ENCODE peak calls at places on chromosomes 11 and 22, in four cellular contexts. M, G, H and C are unnamed samples.
A peak's percentile ranks its signal among the peaks of the same experiment; 100 is the strongest.

GRCh38 chr11:70306586-70307033 is 36.1 kb downstream of the PPFIA1 start:
- DNase-seq in M (no peak), G (no peak), H (peak; percentile 26), C (no peak)

GRCh38 chr11:93654266-93654665 is 7.2 kb upstream of the CEP295 start:
- DNase-seq in M (no peak), G (no peak), H (no peak), C (no peak)

GRCh38 chr11:97641988-97642387 is 1252.2 kb downstream of the JRKL start:
- DNase-seq in M (no peak), G (no peak), H (no peak), C (no peak)

GRCh38 chr22:50416996-50417395 is 57.8 kb downstream of the SBF1 start:
- DNase-seq in M (no peak), G (no peak), H (no peak), C (no peak)

GRCh38 chr11:107624983-107625779 is 34.2 kb downstream of the ELMOD1 start:
- DNase-seq in M (no peak), G (no peak), H (no peak), C (no peak)

GRCh38 chr11:105609341-105609781 is 512 bp upstream of the GRIA4 start:
- DNase-seq in M (no peak), G (peak; percentile 63), H (peak; percentile 56), C (peak; percentile 30)

GRCh38 chr11:35367491-35367890 is 51.9 kb downstream of the SLC1A2 start:
- DNase-seq in M (no peak), G (peak; percentile 94), H (peak; percentile 56), C (peak; percentile 82)

GRCh38 chr22:36594569-36594968 is 65.6 kb upstream of the EIF3D start:
- DNase-seq in M (no peak), G (no peak), H (no peak), C (no peak)

GRCh38 chr11:44363116-44363515 is 53.2 kb upstream of the ALX4 start:
- DNase-seq in M (no peak), G (no peak), H (no peak), C (no peak)

GRCh38 chr11:1197431-1197885 is 25.4 kb upstream of the MUC5B start:
- DNase-seq in M (no peak), G (no peak), H (no peak), C (no peak)

GRCh38 chr11:127651175-127651887 is 650.8 kb upstream of the KIRREL3 start:
- DNase-seq in M (no peak), G (peak; percentile 18), H (peak; percentile 16), C (peak; percentile 73)

GRCh38 chr11:69088676-69089146 is 40.0 kb downstream of the TPCN2 start:
- DNase-seq in M (peak; percentile 78), G (peak; percentile 87), H (peak; percentile 82), C (peak; percentile 54)

GRCh38 chr11:10155793-10156490 is 138.1 kb downstream of the SBF2 start:
- DNase-seq in M (no peak), G (no peak), H (peak; percentile 32), C (no peak)

GRCh38 chr22:50485221-50486131 is 1.2 kb upstream of the MIOX start:
- DNase-seq in M (no peak), G (no peak), H (peak; percentile 37), C (no peak)

GRCh38 chr11:111417766-111418435 is 38.8 kb upstream of the POU2AF1 start:
- DNase-seq in M (peak; percentile 76), G (peak; percentile 97), H (no peak), C (peak; percentile 69)

GRCh38 chr11:65437436-65438227 is 15.0 kb downstream of the NEAT1 start:
- DNase-seq in M (no peak), G (peak; percentile 71), H (peak; percentile 35), C (peak; percentile 28)

GRCh38 chr11:128553662-128554392 is 33.5 kb downstream of the ETS1 start:
- DNase-seq in M (peak; percentile 16), G (peak; percentile 50), H (no peak), C (peak; percentile 74)

GRCh38 chr11:127006311-127006710 is 5.7 kb upstream of the KIRREL3 start:
- DNase-seq in M (no peak), G (no peak), H (no peak), C (no peak)

GRCh38 chr11:120199613-120200012 is 11.2 kb upstream of the OAF start:
- DNase-seq in M (no peak), G (no peak), H (no peak), C (no peak)

GRCh38 chr11:36101466-36101865 is 157.6 kb downstream of the LDLRAD3 start:
- DNase-seq in M (no peak), G (no peak), H (no peak), C (no peak)

GRCh38 chr11:14881794-14882193 is 10.2 kb downstream of the CYP2R1 start:
- DNase-seq in M (no peak), G (no peak), H (no peak), C (no peak)